ENCODE peak calls at places on chromosomes 1 and 21, in six cellular contexts. R is Caki2; U is fibroblast of pulmonary artery; L is naive thymus-derived CD4-positive, alpha-beta T cell; P is left lung; Y is COLO829. T is an unnamed sample.

GRCh38 chr1:70333245-70333644 is 21.3 kb downstream of the ANKRD13C start:
- DNase-seq in R (no peak), U (no peak), L (no peak), P (no peak), Y (no peak), T (no peak)

GRCh38 chr1:203083463-203083921 is 2.3 kb downstream of the MYOG start:
- DNase-seq in R (no peak), U (no peak), L (no peak), P (no peak), Y (no peak), T (no peak)

GRCh38 chr1:218711884-218712674 is 366.9 kb downstream of the TGFB2 start:
- DNase-seq in R (no peak), U (peak; percentile 39), L (no peak), P (no peak), Y (no peak), T (peak; percentile 48)

GRCh38 chr1:69167876-69168275 is 399.8 kb upstream of the LRRC7 start:
- DNase-seq in R (no peak), U (peak; percentile 13), L (no peak), P (no peak), Y (no peak), T (no peak)

GRCh38 chr21:45541221-45542039 is 810 bp downstream of the SLC19A1 start:
- DNase-seq in R (peak; percentile 40), U (peak; percentile 70), L (peak; percentile 70), P (peak; percentile 90), Y (peak; percentile 14), T (peak; percentile 77)

GRCh38 chr1:192609110-192610079 is 26.6 kb upstream of the RGS13 start:
- DNase-seq in R (no peak), U (no peak), L (peak; percentile 69), P (peak; percentile 83), Y (no peak), T (no peak)

GRCh38 chr1:27413004-27413403 is 20.6 kb downstream of the GPR3 start:
- DNase-seq in R (no peak), U (no peak), L (no peak), P (no peak), Y (no peak), T (no peak)

GRCh38 chr21:28944296-28944695 is 48.4 kb downstream of the LTN1 start:
- DNase-seq in R (no peak), U (peak; percentile 61), L (no peak), P (no peak), Y (no peak), T (no peak)

GRCh38 chr1:39085174-39085573 is 59.0 kb downstream of the NDUFS5 start:
- DNase-seq in R (no peak), U (no peak), L (no peak), P (no peak), Y (no peak), T (no peak)

T was measured in RWPE2.